ENCODE peak calls at places on chromosomes 3 and 15, in nine cellular contexts. I is adrenal gland, S is tibial artery, B is hepatocyte, E is right lobe of liver, F is AG04450, W is cardiac fibroblast, T is kidney epithelial cell, D is fibroblast of pulmonary artery. X is an unnamed sample.

GRCh38 chr3:56424885-56425284 is 43.4 kb downstream of the ERC2 start:
- DNase-seq in I (no peak), S (no peak), B (no peak), E (no peak), F (no peak), W (no peak), T (no peak), D (no peak), X (no peak)

GRCh38 chr3:123536153-123536895 is 48.5 kb downstream of the HACD2 start:
- DNase-seq in I (no peak), S (no peak), B (no peak), E (no peak), F (no peak), W (no peak), T (no peak), D (no peak), X (peak; percentile 38)

GRCh38 chr3:172317984-172318383 is 130.3 kb downstream of the GHSR start:
- DNase-seq in I (peak; percentile 35), S (peak; percentile 52), B (no peak), E (no peak), F (peak; percentile 84), W (peak; percentile 97), T (peak; percentile 90), D (peak; percentile 94), X (peak; percentile 55)

GRCh38 chr3:119293761-119294401 is at the start of gene ARHGAP31:
- DNase-seq in I (peak; percentile 79), S (peak; percentile 59), B (peak; percentile 72), E (peak; percentile 62), F (peak; percentile 46), W (peak; percentile 67), T (no peak), D (peak; percentile 88), X (peak; percentile 81)

GRCh38 chr3:182913889-182914288 is 66.4 kb downstream of the DCUN1D1 start:
- DNase-seq in I (no peak), S (no peak), B (no peak), E (no peak), F (no peak), W (no peak), T (no peak), D (no peak), X (peak; percentile 33)

GRCh38 chr15:90386221-90386620 is 1.8 kb upstream of the IQGAP1 start:
- DNase-seq in I (no peak), S (no peak), B (no peak), E (no peak), F (no peak), W (no peak), T (no peak), D (no peak), X (no peak)

GRCh38 chr3:30934208-30934550 is 39.7 kb upstream of the GADL1 start:
- DNase-seq in I (peak; percentile 18), S (no peak), B (peak; percentile 64), E (no peak), F (peak; percentile 18), W (peak; percentile 79), T (no peak), D (peak; percentile 81), X (no peak)

GRCh38 chr3:132239587-132239986 is 77.6 kb upstream of the ACP3 start:
- DNase-seq in I (no peak), S (no peak), B (no peak), E (no peak), F (no peak), W (no peak), T (no peak), D (no peak), X (no peak)

GRCh38 chr3:47867451-47868017 is 64.6 kb downstream of the DHX30 start:
- DNase-seq in I (no peak), S (no peak), B (no peak), E (no peak), F (no peak), W (no peak), T (no peak), D (no peak), X (no peak)

GRCh38 chr3:47868306-47868705 is 65.4 kb downstream of the DHX30 start:
- DNase-seq in I (no peak), S (no peak), B (no peak), E (no peak), F (no peak), W (no peak), T (no peak), D (no peak), X (no peak)

GRCh38 chr3:47863391-47864128 is 60.6 kb downstream of the DHX30 start:
- DNase-seq in I (no peak), S (no peak), B (no peak), E (no peak), F (no peak), W (no peak), T (no peak), D (no peak), X (no peak)

GRCh38 chr3:47870156-47870555 is 67.2 kb downstream of the DHX30 start:
- DNase-seq in I (no peak), S (no peak), B (no peak), E (no peak), F (no peak), W (no peak), T (no peak), D (no peak), X (no peak)

GRCh38 chr3:47865192-47865591 is 62.3 kb downstream of the DHX30 start:
- DNase-seq in I (no peak), S (no peak), B (no peak), E (no peak), F (no peak), W (peak; percentile 28), T (no peak), D (peak; percentile 27), X (no peak)
- TF ChIP-seq CTCF in I (no peak), S (no peak), B (no peak), E (no peak), F (peak; percentile 10), W (no peak), T (peak; percentile 11), D (no peak), X (no peak)

DNA sequence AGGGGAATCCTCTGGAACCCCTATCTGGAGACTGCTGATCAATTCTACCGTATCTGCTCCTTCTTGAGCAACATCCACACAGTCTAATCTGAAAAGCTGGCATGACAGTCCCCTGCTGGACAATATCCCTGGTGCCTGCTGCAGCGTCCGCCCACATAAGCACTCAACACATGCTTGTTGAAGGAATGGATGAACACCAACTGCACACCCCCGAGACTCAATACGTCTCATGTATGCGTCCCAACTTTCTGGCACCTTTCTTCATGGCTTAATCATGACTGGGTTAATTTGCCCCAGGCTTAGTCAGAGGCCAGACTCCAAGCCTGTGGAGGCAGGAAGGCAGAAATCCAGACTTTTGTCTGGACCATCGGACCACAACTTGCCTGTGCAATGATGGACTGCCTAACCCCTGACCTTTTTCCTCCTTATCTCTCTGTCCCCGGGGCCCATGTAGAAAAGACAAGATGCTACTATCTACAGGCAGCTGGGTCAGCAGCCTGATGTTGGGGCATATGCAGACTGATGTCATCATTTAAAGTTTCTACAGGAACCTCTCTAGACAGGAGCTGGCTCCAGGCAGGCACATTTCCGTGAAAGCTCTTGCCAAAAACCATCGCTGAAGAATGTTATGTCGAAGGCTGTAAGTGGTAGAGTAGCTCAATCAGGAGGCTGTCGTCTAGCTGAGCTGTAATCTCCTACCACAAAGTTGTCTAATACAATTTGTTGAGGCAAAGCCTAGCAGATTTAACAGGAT is 114.1 kb upstream of the TPM1 start:
- DNase-seq in I (peak; percentile 47), S (no peak), B (peak; percentile 37), E (no peak), F (peak; percentile 64), W (peak; percentile 94), T (peak; percentile 42), D (peak; percentile 93), X (no peak)
- TF ChIP-seq CTCF in I (no peak), S (peak; percentile 30), B (peak; percentile 13), E (peak; percentile 35), F (peak; percentile 42), W (peak; percentile 24), T (peak; percentile 23), D (peak; percentile 34), X (no peak)

GRCh38 chr3:64167346-64167745 is 57.9 kb downstream of the PRICKLE2 start:
- DNase-seq in I (no peak), S (no peak), B (no peak), E (no peak), F (no peak), W (no peak), T (no peak), D (no peak), X (no peak)

GRCh38 chr3:64167868-64168267 is 57.4 kb downstream of the PRICKLE2 start:
- DNase-seq in I (no peak), S (no peak), B (no peak), E (no peak), F (no peak), W (no peak), T (no peak), D (no peak), X (no peak)

GRCh38 chr3:64163755-64164148 is 61.5 kb downstream of the PRICKLE2 start:
- DNase-seq in I (no peak), S (no peak), B (peak; percentile 65), E (no peak), F (peak; percentile 74), W (peak; percentile 94), T (peak; percentile 82), D (peak; percentile 90), X (peak; percentile 37)

GRCh38 chr3:64164309-64164708 is 61.0 kb downstream of the PRICKLE2 start:
- DNase-seq in I (no peak), S (no peak), B (no peak), E (no peak), F (no peak), W (no peak), T (no peak), D (no peak), X (no peak)

DNA sequence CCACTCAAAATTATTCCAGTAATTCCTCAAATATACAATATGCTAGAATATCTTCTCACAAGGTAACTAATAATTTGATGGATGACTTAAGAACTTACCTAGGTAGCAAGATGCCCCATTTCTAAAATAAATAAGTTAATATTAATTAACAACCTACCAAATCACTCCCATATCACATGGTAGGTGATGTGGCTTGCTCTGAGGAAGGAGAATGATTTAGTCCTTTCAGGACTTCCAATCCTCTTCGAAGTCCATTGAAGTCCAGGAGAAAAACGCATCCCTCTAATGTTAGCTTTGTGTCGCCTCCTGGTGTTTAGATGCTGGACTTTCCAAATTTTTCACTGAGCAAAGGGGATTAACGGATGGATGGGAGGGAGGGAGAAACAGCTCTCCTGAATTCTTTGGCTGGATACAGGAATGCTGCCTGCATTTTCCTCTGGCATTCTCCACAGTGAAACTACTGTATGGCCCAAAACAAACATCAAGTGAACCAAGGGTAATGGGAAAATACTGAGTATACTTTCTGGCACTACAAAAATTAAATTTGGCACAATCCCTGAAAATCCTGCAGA is 58.6 kb downstream of the PRICKLE2 start:
- DNase-seq in I (no peak), S (no peak), B (no peak), E (no peak), F (no peak), W (no peak), T (no peak), D (peak; percentile 44), X (no peak)
- TF ChIP-seq CTCF in I (peak; percentile 7), S (peak; percentile 30), B (peak; percentile 21), E (peak; percentile 10), F (no peak), W (peak; percentile 36), T (no peak), D (peak; percentile 24), X (no peak)

DNA sequence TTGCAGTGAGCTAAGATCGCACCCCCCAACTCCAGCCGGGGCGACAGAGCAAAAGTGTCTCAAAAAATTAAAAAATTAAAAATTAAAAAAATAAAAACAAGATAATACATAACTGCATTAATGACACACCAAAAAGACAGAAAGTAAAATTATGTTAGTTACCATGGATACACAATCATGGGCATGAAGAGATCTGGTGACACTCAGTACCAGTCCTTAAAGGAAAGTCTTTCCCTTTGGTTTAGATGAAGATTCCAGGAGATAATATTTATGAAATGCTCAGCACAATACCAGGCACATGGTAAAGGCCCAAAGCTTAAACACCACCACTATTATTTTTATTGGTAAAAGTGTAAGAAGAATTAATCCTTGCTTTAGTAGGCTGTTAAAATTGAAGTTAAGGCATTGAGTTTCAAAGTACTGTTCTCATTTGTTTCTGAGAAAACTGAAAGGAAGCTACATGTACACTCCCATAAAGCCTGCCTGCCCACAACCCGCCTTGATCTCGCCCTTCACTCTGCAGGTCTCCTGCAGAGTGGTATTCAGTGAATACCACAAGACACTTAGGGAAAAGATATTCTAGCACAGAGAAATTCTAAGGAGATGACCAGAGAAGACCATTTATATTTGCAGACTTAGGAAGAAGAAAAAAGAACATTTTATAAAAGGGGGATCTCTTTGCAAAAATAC is 52.3 kb downstream of the SUCLG2 start:
- DNase-seq in I (no peak), S (no peak), B (no peak), E (no peak), F (no peak), W (no peak), T (no peak), D (no peak), X (no peak)
- TF ChIP-seq CTCF in I (no peak), S (no peak), B (no peak), E (no peak), F (no peak), W (no peak), T (no peak), D (no peak), X (no peak)